ENCODE peak calls at places on chromosomes 6 and 20, in seven cellular contexts. R is Peyer's patch, F is HCT116, Z is fibroblast of lung, I is pancreas, X is dorsolateral prefrontal cortex, B is adrenal gland. O is an unnamed sample.

GRCh38 chr20:59994697-59995122 is 36.5 kb downstream of the CDH26 start:
- DNase-seq in R (no peak), Z (no peak), I (no peak), X (no peak), B (no peak), F (peak; percentile 55), O (no peak)

GRCh38 chr6:6395581-6396197 is 75.2 kb upstream of the F13A1 start:
- DNase-seq in F (no peak), Z (no peak), R (no peak), B (no peak), I (no peak), X (no peak), O (no peak)

GRCh38 chr6:31293343-31293742 is 21.5 kb upstream of the HLA-C start:
- DNase-seq in B (no peak), Z (peak; percentile 30), X (no peak), F (no peak), R (no peak), I (no peak), O (no peak)

GRCh38 chr6:82015043-82015442 is 232.5 kb downstream of the IBTK start:
- DNase-seq in X (no peak), R (no peak), F (no peak), B (no peak), Z (peak; percentile 32), I (no peak), O (no peak)

GRCh38 chr6:29678114-29678513 is 2.8 kb downstream of the ZFP57 start:
- DNase-seq in B (no peak), X (no peak), R (no peak), Z (no peak), I (no peak), F (no peak), O (no peak)

GRCh38 chr6:47242483-47243386 is 67.0 kb downstream of the TNFRSF21 start:
- DNase-seq in B (peak; percentile 64), Z (peak; percentile 95), F (peak; percentile 69), X (peak; percentile 78), R (peak; percentile 95), I (peak; percentile 91), O (peak; percentile 69)

GRCh38 chr6:132812756-132813172 is 1.6 kb upstream of the RPS12 start:
- DNase-seq in F (no peak), Z (no peak), R (no peak), X (no peak), I (no peak), B (no peak), O (no peak)

GRCh38 chr6:83518946-83519489 is 6.7 kb downstream of the PRSS35 start:
- DNase-seq in X (no peak), F (no peak), I (no peak), B (no peak), Z (peak; percentile 47), R (no peak), O (no peak)

GRCh38 chr6:32752580-32752979 is 10.8 kb downstream of the HLA-DQB2 start:
- DNase-seq in I (no peak), B (no peak), R (no peak), Z (no peak), F (peak; percentile 37), X (no peak), O (no peak)

GRCh38 chr6:34560366-34561226 is 4.5 kb upstream of the SPDEF start:
- DNase-seq in B (no peak), X (peak; percentile 57), Z (peak; percentile 68), I (peak; percentile 46), F (no peak), R (no peak), O (no peak)

GRCh38 chr20:61759286-61760065 is 306.2 kb downstream of the TAF4 start:
- DNase-seq in B (no peak), Z (no peak), I (no peak), R (no peak), X (peak; percentile 39), F (no peak), O (no peak)

GRCh38 chr6:151900256-151900655 is 92.8 kb downstream of the ESR1 start:
- DNase-seq in Z (no peak), X (no peak), B (no peak), F (no peak), I (no peak), R (no peak), O (no peak)

GRCh38 chr20:20212675-20213096 is 155.2 kb upstream of the INSM1 start:
- DNase-seq in Z (no peak), B (no peak), R (no peak), F (no peak), I (no peak), X (no peak), O (no peak)

GRCh38 chr6:13573669-13574110 is 711 bp upstream of the SIRT5 start:
- DNase-seq in I (no peak), R (peak; percentile 62), B (peak; percentile 61), X (peak; percentile 58), Z (peak; percentile 52), F (peak; percentile 18), O (no peak)

GRCh38 chr6:147274776-147275175 is 70.6 kb downstream of the STXBP5 start:
- DNase-seq in F (no peak), X (no peak), B (no peak), Z (no peak), R (no peak), I (no peak), O (no peak)

GRCh38 chr20:33602826-33603590 is 59.1 kb upstream of the C20orf144 start:
- DNase-seq in X (no peak), B (no peak), Z (peak; percentile 42), I (no peak), R (no peak), F (no peak), O (no peak)

GRCh38 chr20:54680872-54681297 is 205.5 kb downstream of the DOK5 start:
- DNase-seq in R (no peak), B (peak; percentile 22), F (peak; percentile 15), Z (peak; percentile 20), I (no peak), X (no peak), O (no peak)

GRCh38 chr20:16476032-16476431 is 97.2 kb downstream of the KIF16B start:
- DNase-seq in Z (peak; percentile 30), R (no peak), X (no peak), B (no peak), F (peak; percentile 24), I (no peak), O (no peak)

GRCh38 chr20:62688855-62689460 is 19.7 kb upstream of the NTSR1 start:
- DNase-seq in Z (peak; percentile 21), B (no peak), F (no peak), R (no peak), X (no peak), I (no peak), O (no peak)

GRCh38 chr6:44954281-44954680 is 373.8 kb upstream of the RUNX2 start:
- DNase-seq in X (no peak), R (no peak), F (no peak), Z (no peak), B (no peak), I (no peak), O (no peak)

GRCh38 chr6:132961122-132961521 is 146.8 kb downstream of the RPS12 start:
- DNase-seq in R (no peak), B (no peak), X (no peak), F (no peak), Z (peak; percentile 86), I (no peak), O (no peak)

GRCh38 chr6:43277643-43278523 is 20.2 kb upstream of the SLC22A7 start:
- DNase-seq in R (peak; percentile 90), F (no peak), I (no peak), B (no peak), X (no peak), Z (peak; percentile 36), O (no peak)

DNA sequence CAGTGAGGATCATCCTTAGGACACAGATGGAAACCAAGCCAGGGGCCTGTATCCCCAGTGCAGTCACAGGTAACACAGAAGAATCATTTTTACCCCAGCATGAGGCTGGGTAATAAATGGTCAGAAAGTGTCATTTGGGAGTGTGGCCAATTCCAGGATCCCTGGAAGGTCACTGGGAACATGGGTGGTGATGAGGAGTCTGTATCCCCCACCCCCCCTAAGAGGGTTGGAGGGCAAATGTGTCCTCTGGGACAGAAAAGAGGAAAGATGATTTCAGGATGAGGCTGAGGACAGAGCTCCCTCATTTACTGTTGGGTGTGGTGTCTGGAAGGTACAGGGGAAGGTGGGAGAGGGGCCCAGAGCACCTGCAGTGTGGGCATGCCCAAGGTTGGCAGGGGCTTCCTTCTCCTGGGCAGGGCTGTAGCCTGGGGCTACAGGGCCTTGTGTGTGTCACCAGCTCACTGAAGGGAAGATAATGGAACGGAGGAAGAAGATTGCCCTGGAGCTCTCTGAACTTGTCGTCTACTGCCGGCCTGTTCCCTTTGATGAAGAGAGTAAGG is 34.5 kb downstream of the PLCG1 start:
- DNase-seq in I (no peak), B (no peak), Z (no peak), X (peak; percentile 17), R (peak; percentile 23), F (no peak), O (no peak)
- H3K27ac ChIP-seq in I (no peak overlapping the region), B (peak overlapping the region; percentile 34), Z (no peak overlapping the region), X (peak overlapping the region; percentile 92), R (peak overlapping the region; percentile 75), F (no peak overlapping the region), O (no peak overlapping the region)

DNA sequence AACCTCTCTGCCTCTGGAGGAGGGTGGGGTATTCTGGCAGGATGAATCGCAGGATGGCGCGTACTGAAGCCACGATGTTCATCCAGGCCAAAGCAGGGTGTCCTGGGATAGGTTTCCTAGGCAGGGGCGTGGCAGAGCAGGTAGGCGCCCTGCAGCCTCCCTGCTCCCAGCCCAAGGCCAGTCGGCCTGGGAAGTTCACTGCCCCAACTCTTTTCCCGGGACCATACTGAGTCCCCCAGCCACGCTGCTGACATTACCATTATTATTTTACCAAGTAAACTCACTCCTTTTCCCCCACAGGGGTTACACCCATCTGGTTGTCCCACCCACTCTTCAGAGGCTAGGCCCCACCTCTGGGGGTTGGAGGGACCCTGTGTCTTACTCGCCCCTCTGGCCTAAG is 21.8 kb downstream of the SDCBP2 start:
- DNase-seq in F (no peak), R (no peak), I (no peak), B (no peak), Z (no peak), X (peak; percentile 13), O (no peak)
- H3K27me3 ChIP-seq in F (no peaks in the 10 kb centered on the region), R (no peaks in the 10 kb centered on the region), I (no peaks in the 10 kb centered on the region), B (no peaks in the 10 kb centered on the region), Z (no peaks in the 10 kb centered on the region), X (no peaks in the 10 kb centered on the region), O (no peaks in the 10 kb centered on the region)

GRCh38 chr6:142927274-142927586 is 17.7 kb downstream of the HIVEP2 start:
- DNase-seq in Z (no peak), X (no peak), B (no peak), I (no peak), F (no peak), R (no peak), O (no peak)

GRCh38 chr6:142925575-142926110 is 19.3 kb downstream of the HIVEP2 start:
- DNase-seq in Z (peak; percentile 83), F (no peak), B (no peak), X (no peak), R (no peak), I (no peak), O (no peak)

GRCh38 chr6:142927904-142928303 is 17.1 kb downstream of the HIVEP2 start:
- DNase-seq in Z (no peak), F (no peak), X (no peak), R (no peak), B (no peak), I (no peak), O (no peak)

GRCh38 chr6:142926494-142927273 is 18.3 kb downstream of the HIVEP2 start:
- DNase-seq in F (no peak), X (peak; percentile 86), B (peak; percentile 85), Z (peak; percentile 86), R (peak; percentile 95), I (peak; percentile 87), O (peak; percentile 65)

GRCh38 chr6:142926177-142926493 is 18.8 kb downstream of the HIVEP2 start:
- DNase-seq in I (no peak), B (no peak), X (no peak), F (no peak), R (no peak), Z (no peak), O (no peak)
- H3K27ac ChIP-seq in I (peak overlapping the region; percentile 73), B (peak overlapping the region; percentile 89), X (peak overlapping the region; percentile 87), F (no peak overlapping the region), R (peak overlapping the region; percentile 97), Z (peak overlapping the region; percentile 97), O (peak overlapping the region; percentile 99)

GRCh38 chr20:46267108-46267820 is 41.0 kb downstream of the CDH22 start:
- DNase-seq in Z (no peak), X (peak; percentile 62), B (no peak), I (no peak), R (no peak), F (no peak), O (no peak)
- H3K27me3 ChIP-seq in Z (peaks cover 8% of the 10 kb centered on the region), X (no peaks in the 10 kb centered on the region), B (no peaks in the 10 kb centered on the region), I (no peaks in the 10 kb centered on the region), R (no peaks in the 10 kb centered on the region), F (peaks cover 9% of the 10 kb centered on the region), O (peaks cover 28% of the 10 kb centered on the region)